ENCODE peak calls at places on chromosomes 16 and 17, in four cellular contexts. B is HCT116, D is NB4, Z is A549. S is an unnamed sample.

GRCh38 chr16:11484691-11485258 is 101.9 kb downstream of the LITAF start:
- DNase-seq in B (no peak), D (no peak), Z (no peak), S (no peak)

GRCh38 chr17:66748578-66748977 is 86.3 kb upstream of the CACNG5 start:
- DNase-seq in B (no peak), D (no peak), Z (no peak), S (no peak)

GRCh38 chr16:66551362-66551761 is 1.0 kb upstream of the CKLF start:
- DNase-seq in B (peak), D (peak), Z (peak), S (no peak)

GRCh38 chr17:83109793-83110645 is 30.6 kb downstream of the METRNL start:
- DNase-seq in B (peak), D (no peak), Z (peak), S (no peak)

GRCh38 chr17:42685831-42686230 is 3.5 kb downstream of the CNTNAP1 start:
- DNase-seq in B (no peak), D (no peak), Z (no peak), S (no peak)

GRCh38 chr16:70508752-70509151 is 14.6 kb downstream of the COG4 start:
- DNase-seq in B (no peak), D (peak), Z (no peak), S (no peak)

GRCh38 chr17:27540300-27541105 is 84.3 kb downstream of the KSR1 start:
- DNase-seq in B (no peak), D (peak), Z (peak), S (no peak)

GRCh38 chr17:17876959-17877547 is 40.3 kb upstream of the SREBF1 start:
- DNase-seq in B (no peak), D (no peak), Z (no peak), S (no peak)

GRCh38 chr17:71899317-71899716 is 221.5 kb upstream of the SOX9 start:
- DNase-seq in B (no peak), D (no peak), Z (no peak), S (no peak)

GRCh38 chr17:41642252-41643156 is 18.1 kb upstream of the KRT17 start:
- DNase-seq in B (no peak), D (no peak), Z (no peak), S (no peak)

GRCh38 chr17:17403899-17404576 is 72.8 kb upstream of the MED9 start:
- DNase-seq in B (no peak), D (peak), Z (no peak), S (no peak)

GRCh38 chr16:22623351-22623781 is 112.7 kb downstream of the NPIPB5 start:
- DNase-seq in B (no peak), D (no peak), Z (no peak), S (no peak)

GRCh38 chr16:23280483-23280967 is 21.6 kb upstream of the SCNN1B start:
- DNase-seq in B (no peak), D (no peak), Z (no peak), S (no peak)

DNA sequence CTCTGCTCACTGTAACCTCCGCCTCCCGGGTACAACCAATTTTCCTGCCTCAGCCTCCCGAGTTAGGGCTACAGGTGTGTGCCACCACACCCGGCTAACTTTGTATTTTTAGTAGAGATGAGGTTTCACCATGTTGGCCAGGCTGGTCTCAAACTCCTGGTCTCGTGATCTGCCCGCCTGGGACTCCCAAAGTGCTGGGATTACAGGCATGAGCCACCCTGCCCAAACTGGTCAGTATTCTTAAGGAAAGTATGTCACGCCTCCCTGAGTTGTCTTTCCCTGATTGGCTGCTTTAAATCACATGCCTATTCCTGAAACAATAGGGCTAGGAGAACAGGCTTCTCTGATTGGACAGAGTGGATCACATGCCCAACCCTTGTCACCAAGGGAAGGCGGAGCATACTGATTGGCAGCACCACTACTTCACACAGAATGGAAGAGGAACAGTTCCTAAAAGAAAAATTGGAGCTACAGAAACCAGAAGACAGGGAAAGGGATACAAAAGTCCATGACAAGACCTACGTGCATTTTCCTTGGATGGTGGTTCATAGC is 17.6 kb upstream of the CYB5B start:
- DNase-seq in B (peak), D (peak), Z (peak), S (no peak)
- TF ChIP-seq MAX in B (no peak), D (peak), Z (no peak), S (no peak)

GRCh38 chr17:60602385-60602742 is 2.4 kb downstream of the PPM1D start:
- DNase-seq in B (no peak), D (no peak), Z (no peak), S (no peak)
- TF ChIP-seq MAX in B (no peak), D (no peak), Z (no peak), S (no peak)

DNA sequence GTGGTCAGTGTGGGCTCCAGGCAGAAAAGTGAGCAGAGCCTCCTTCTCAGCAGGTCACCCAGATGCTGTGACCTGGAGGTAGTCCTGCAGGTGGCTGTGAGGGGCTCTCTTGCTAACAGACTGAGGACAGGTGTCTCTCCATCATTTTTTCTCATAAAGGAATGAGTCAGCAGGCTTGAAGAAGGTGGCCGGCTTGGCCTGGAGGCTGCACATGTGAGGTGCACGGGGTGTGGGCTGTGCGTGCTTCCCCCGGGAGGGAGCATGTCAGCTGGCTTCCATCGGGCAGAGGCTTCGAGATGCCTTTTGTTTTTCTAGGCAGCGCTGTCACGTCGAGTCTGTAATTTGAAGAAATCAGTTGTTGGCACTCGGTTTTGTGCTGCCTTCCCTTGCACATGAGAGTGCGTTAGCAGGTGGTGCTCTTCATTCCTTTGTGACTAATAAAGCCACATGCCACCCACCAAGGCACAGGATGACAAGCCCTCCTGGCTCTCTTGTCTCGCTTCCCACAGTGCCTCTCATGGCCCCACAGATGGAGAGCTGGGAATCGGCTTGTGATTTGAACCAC is 89.8 kb downstream of the NPIPB11 start:
- DNase-seq in B (no peak), D (no peak), Z (no peak), S (no peak)
- TF ChIP-seq MAX in B (no peak), D (no peak), Z (no peak), S (no peak)

DNA sequence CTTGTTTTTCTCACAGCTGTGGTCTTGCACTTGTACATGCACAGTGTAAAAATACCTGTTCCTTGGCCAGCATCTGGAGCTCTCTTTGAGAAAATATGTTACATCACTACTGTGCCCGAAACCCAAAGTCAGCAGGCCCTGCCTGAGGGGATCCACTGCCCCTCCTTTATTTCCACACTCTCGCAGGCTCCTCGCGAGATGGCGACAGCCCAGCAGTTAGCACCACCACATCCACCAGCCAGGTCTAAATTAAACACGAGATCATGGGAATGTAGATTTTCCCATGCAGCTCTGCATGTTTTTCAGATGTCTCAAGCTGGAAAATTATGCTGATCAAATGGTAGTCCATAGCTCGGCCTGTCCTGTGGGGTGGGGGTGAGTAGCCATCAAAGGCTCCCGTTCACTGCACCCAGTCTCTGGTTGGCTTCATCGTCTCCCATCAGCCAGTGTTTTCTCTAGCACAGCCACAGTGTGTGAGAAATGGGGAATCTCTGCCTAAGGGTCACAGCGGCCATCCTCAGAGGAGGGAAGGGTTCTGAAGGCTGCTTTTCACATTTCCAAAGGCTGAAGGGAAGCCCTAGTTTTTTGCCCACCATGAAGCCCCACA is 34.7 kb downstream of the EPN2 start:
- DNase-seq in B (no peak), D (no peak), Z (no peak), S (no peak)
- TF ChIP-seq MAX in B (no peak), D (no peak), Z (no peak), S (no peak)

GRCh38 chr17:74682442-74683190 is 30.1 kb downstream of the CD300LF start:
- DNase-seq in B (no peak), D (no peak), Z (no peak), S (no peak)

GRCh38 chr17:74690409-74690825 is 22.3 kb downstream of the CD300LF start:
- DNase-seq in B (no peak), D (peak), Z (no peak), S (no peak)

GRCh38 chr17:74691151-74691550 is 21.6 kb downstream of the CD300LF start:
- DNase-seq in B (no peak), D (no peak), Z (no peak), S (no peak)

GRCh38 chr17:74682028-74682427 is 30.7 kb downstream of the CD300LF start:
- DNase-seq in B (no peak), D (no peak), Z (no peak), S (no peak)

DNA sequence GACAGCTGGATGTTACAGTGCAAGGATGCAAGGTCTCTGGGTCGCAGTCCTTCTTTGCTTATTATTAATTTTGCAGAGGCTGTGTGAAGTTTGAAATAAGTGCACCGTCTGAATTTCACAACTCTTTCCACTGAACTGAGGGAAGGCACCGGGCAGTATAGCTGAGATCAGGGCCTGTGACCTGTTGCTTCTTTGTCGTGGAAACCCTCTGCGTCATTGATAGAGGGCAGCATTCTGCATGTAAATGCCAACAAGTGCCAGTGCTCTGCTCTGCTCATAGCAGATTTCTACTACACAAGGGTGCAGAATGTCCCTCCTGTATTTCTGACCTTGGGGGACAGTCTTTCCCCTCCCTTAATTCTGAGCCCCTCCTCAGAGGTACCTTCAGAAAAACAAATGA is 26.0 kb downstream of the CD300LF start:
- DNase-seq in B (no peak), D (peak), Z (no peak), S (no peak)
- TF ChIP-seq MAX in B (no peak), D (no peak), Z (no peak), S (no peak)

DNA sequence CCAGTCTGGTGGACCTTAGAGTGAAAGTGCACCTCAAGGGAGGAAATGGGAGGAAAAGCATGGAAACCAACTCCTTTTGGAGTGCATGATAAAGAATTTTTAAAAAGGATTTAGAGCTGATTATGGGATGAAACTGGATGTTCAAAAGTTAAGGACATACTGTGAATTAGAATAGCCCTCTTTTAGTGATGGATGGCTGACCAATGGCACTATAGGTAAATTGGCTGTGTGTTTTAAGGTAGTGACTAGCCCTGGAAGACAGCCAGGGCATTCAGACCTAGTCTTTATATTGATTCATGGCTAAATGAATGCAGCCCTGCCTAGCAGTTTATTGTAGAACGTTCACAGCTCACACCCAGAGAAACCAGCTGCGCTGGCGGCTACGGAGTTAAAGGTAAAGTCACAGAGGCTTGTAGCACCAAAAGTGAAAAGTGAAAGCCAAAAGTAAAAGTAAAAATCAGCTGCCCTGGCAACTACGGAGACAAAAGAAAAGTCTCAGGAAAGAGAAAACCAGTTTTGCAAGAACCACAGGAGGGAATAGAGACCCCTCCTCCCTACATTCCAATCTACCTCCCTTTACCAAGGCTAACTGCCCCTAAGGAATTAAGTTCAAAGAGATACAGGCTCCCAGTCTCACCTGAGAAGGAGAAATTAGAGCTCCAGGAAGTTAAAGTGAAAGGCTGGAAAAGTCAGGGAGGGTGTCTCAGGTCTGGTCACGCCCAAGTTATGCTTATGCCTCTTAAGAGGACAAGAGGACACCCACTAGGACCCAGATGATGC is 21.8 kb downstream of the ACSM1 start:
- DNase-seq in B (peak), D (no peak), Z (no peak), S (peak)
- TF ChIP-seq MAX in B (no peak), D (no peak), Z (no peak), S (no peak)

GRCh38 chr16:78005881-78006280 is 16.5 kb upstream of the CLEC3A start:
- DNase-seq in B (peak), D (peak), Z (peak), S (no peak)
- TF ChIP-seq MAX in B (no peak), D (no peak), Z (no peak), S (no peak)

GRCh38 chr17:30296499-30297038 is 4.8 kb upstream of the BLMH start:
- DNase-seq in B (no peak), D (no peak), Z (no peak), S (no peak)
- TF ChIP-seq MAX in B (no peak), D (no peak), Z (no peak), S (no peak)

DNA sequence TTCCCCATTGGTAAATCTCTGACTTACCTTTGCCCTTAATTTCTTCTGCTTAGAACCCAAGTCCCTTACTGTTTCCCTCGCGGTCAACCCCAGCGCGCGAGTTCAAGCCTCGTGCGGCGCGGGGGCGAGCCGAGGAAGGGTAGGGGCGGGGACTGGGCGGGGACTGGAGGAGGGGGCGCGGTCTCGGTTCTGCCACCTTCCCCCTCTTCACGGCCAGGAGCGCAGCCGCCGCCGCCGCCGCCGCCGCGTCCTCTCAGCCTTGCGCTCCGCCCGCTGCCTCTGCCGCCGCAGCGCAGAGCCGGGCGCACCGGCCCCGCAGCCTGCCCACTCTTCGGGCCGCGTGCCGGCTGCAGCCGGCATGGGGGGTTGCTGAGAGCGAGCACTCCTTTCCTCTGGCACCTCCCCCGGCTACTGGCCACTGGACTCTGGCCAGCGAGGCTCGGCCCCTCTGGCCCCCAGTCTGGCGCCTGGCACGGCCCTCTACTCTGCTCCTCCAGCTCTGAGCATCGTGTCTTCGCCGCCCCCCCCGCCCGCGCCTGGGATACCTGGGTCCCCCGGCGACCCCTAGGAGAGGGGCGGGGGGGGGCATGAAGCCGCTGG is at the start of gene RAPGEFL1:
- DNase-seq in B (no peak), D (no peak), Z (no peak), S (no peak)
- TF ChIP-seq MAX in B (peak), D (no peak), Z (no peak), S (peak)